ENCODE peak calls at places on chromosomes 2 and 18, in seven cellular contexts. T, Y, F, I, Q, N and J are unnamed samples.

GRCh38 chr2:239104800-239105199 is 256.9 kb downstream of the TWIST2 start:
- DNase-seq in I (no peak), Y (no peak), N (no peak), Q (no peak), T (no peak), F (no peak), J (no peak)

GRCh38 chr2:151063271-151063670 is 198.4 kb downstream of the RBM43 start:
- DNase-seq in Q (no peak), Y (no peak), F (peak; percentile 97), T (no peak), I (no peak), N (no peak), J (no peak)

GRCh38 chr2:75608684-75609333 is 37.8 kb upstream of the MRPL19 start:
- DNase-seq in I (peak; percentile 52), T (peak; percentile 82), N (peak; percentile 61), Q (peak; percentile 56), Y (peak; percentile 21), F (peak; percentile 73), J (peak; percentile 82)

GRCh38 chr18:24539866-24540604 is 79.6 kb downstream of the HRH4 start:
- DNase-seq in Y (no peak), F (no peak), I (no peak), Q (no peak), T (no peak), N (no peak), J (no peak)

GRCh38 chr2:129301431-129301913 is 678.0 kb upstream of the RAB6C start:
- DNase-seq in Q (no peak), I (no peak), Y (no peak), N (no peak), F (no peak), T (no peak), J (no peak)

GRCh38 chr2:54572636-54573531 is 116.8 kb downstream of the SPTBN1 start:
- DNase-seq in N (no peak), I (peak; percentile 51), T (no peak), F (no peak), Y (peak; percentile 35), Q (peak; percentile 56), J (no peak)

GRCh38 chr2:100852999-100853908 is 33.3 kb downstream of the NPAS2 start:
- DNase-seq in F (peak; percentile 10), Q (no peak), N (no peak), Y (no peak), T (no peak), I (no peak), J (peak; percentile 49)

GRCh38 chr2:157476915-157477709 is 33.2 kb upstream of the CYTIP start:
- DNase-seq in Y (no peak), Q (no peak), F (no peak), N (no peak), I (no peak), T (no peak), J (no peak)

GRCh38 chr2:182594286-182594685 is 121.8 kb upstream of the DNAJC10 start:
- DNase-seq in T (no peak), N (no peak), Y (no peak), Q (no peak), I (no peak), F (no peak), J (no peak)

GRCh38 chr2:3454802-3455201 is 64.5 kb downstream of the ADI1 start:
- DNase-seq in F (no peak), I (no peak), T (no peak), Q (no peak), N (no peak), Y (no peak), J (no peak)

GRCh38 chr2:170017848-170018492 is 160.0 kb upstream of the MYO3B start:
- DNase-seq in I (no peak), Q (no peak), Y (no peak), F (no peak), N (no peak), T (no peak), J (no peak)

GRCh38 chr2:177550264-177551200 is 158.0 kb downstream of the AGPS start:
- DNase-seq in Q (no peak), Y (no peak), I (no peak), F (no peak), N (no peak), T (no peak), J (no peak)

GRCh38 chr2:42675815-42676214 is 88.1 kb downstream of the OXER1 start:
- DNase-seq in Q (no peak), N (no peak), Y (no peak), F (no peak), I (no peak), T (no peak), J (no peak)

GRCh38 chr2:40421643-40422297 is 30.1 kb downstream of the SLC8A1 start:
- DNase-seq in T (no peak), Q (no peak), I (no peak), F (no peak), N (no peak), Y (no peak), J (no peak)

GRCh38 chr2:224395646-224396390 is 6.1 kb downstream of the FAM124B start:
- DNase-seq in T (no peak), N (no peak), Y (no peak), I (no peak), Q (no peak), F (no peak), J (no peak)

GRCh38 chr18:79353238-79353637 is 42.5 kb upstream of the NFATC1 start:
- DNase-seq in Y (no peak), T (no peak), F (peak; percentile 67), I (no peak), N (no peak), Q (no peak), J (peak; percentile 66)

GRCh38 chr2:132752421-132753206 is 82.6 kb upstream of the LYPD1 start:
- DNase-seq in F (no peak), I (no peak), Y (no peak), N (no peak), Q (no peak), T (no peak), J (peak; percentile 48)

GRCh38 chr2:128797092-128797491 is 478.4 kb upstream of the HS6ST1 start:
- DNase-seq in T (no peak), N (no peak), Q (no peak), I (no peak), F (peak; percentile 13), Y (no peak), J (no peak)

GRCh38 chr2:142822190-142822589 is 55.3 kb upstream of the KYNU start:
- DNase-seq in T (no peak), I (no peak), N (no peak), Q (no peak), Y (no peak), F (no peak), J (no peak)

GRCh38 chr2:142827170-142827569 is 50.3 kb upstream of the KYNU start:
- DNase-seq in T (peak; percentile 30), Y (no peak), I (no peak), Q (no peak), N (no peak), F (no peak), J (no peak)

GRCh38 chr2:142825861-142826260 is 51.6 kb upstream of the KYNU start:
- DNase-seq in Q (no peak), Y (no peak), I (no peak), N (no peak), F (no peak), T (no peak), J (no peak)

GRCh38 chr2:142819411-142819810 is 58.1 kb upstream of the KYNU start:
- DNase-seq in Q (no peak), T (no peak), N (no peak), I (no peak), Y (no peak), F (no peak), J (no peak)

GRCh38 chr2:142824756-142825155 is 52.7 kb upstream of the KYNU start:
- DNase-seq in Q (no peak), I (no peak), N (no peak), F (no peak), T (no peak), Y (no peak), J (no peak)
- H3K4me1 ChIP-seq in Q (no peaks in the 10 kb centered on the region), I (no peaks in the 10 kb centered on the region), N (no peaks in the 10 kb centered on the region), F (no peaks in the 10 kb centered on the region), T (no peaks in the 10 kb centered on the region), Y (no peaks in the 10 kb centered on the region), J (no peaks in the 10 kb centered on the region)

DNA sequence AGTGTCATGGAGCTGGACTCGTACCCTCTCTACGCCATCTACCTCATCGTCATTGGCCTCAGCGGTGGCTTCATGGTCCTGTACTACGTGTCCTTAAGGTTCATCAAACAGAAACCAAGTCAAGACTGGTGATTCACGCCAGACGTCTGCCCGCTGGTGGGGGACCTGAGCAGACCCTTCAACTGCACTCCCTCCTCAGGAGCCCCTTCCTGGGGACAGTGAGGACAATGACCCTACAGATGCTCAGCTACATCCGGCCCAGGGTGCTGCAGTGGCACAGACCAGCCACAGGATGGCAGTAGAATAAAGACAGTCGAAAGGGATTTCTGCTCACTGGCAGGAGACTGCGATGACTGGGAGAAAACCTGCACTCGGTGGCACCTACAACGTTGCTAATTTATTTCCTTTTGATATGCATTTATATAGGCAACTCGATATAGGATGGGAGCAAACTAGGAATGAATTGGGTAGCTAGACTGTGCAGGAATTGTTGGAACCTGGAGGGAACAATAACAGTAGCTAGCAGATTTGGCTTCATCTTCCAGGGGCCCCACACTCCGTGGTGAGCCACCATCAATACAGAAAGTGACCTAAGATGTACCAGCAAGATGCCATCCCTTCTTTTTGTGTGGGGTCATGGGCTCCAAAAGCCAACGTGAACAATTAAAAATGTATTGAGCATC is 39.2 kb downstream of the ABCG8 start:
- DNase-seq in F (peak; percentile 78), Y (peak; percentile 29), T (no peak), I (peak; percentile 62), Q (peak; percentile 68), N (peak; percentile 72), J (peak; percentile 86)
- H3K27ac ChIP-seq in F (no peak overlapping the region), Y (no peak overlapping the region), T (no peak overlapping the region), I (no peak overlapping the region), Q (no peak overlapping the region), N (no peak overlapping the region), J (no peak overlapping the region)

GRCh38 chr2:134133622-134134312 is 120.1 kb upstream of the MGAT5 start:
- DNase-seq in F (no peak), T (no peak), N (no peak), Q (no peak), I (no peak), Y (no peak), J (no peak)
- H3K4me1 ChIP-seq in F (peaks cover 6% of the 10 kb centered on the region), T (peaks cover 22% of the 10 kb centered on the region), N (no peaks in the 10 kb centered on the region), Q (peaks cover 30% of the 10 kb centered on the region), I (peaks cover 24% of the 10 kb centered on the region), Y (peaks cover 17% of the 10 kb centered on the region), J (peaks cover 3% of the 10 kb centered on the region)

GRCh38 chr18:49071365-49071764 is 120.6 kb upstream of the SMAD7 start:
- DNase-seq in T (no peak), Q (no peak), Y (no peak), F (no peak), N (no peak), I (no peak), J (no peak)
- H3K27ac ChIP-seq in T (no peak overlapping the region), Q (no peak overlapping the region), Y (no peak overlapping the region), F (no peak overlapping the region), N (no peak overlapping the region), I (no peak overlapping the region), J (no peak overlapping the region)

GRCh38 chr2:108621087-108621559 is 86.9 kb downstream of the LIMS1 start:
- DNase-seq in F (peak; percentile 95), T (peak; percentile 78), Y (peak; percentile 58), Q (peak; percentile 67), I (peak; percentile 74), N (no peak), J (no peak)
- H3K4me1 ChIP-seq in F (peaks cover 7% of the 10 kb centered on the region), T (peaks cover 33% of the 10 kb centered on the region), Y (peaks cover 85% of the 10 kb centered on the region), Q (peaks cover 64% of the 10 kb centered on the region), I (peaks cover 55% of the 10 kb centered on the region), N (peaks cover 16% of the 10 kb centered on the region), J (no peaks in the 10 kb centered on the region)

DNA sequence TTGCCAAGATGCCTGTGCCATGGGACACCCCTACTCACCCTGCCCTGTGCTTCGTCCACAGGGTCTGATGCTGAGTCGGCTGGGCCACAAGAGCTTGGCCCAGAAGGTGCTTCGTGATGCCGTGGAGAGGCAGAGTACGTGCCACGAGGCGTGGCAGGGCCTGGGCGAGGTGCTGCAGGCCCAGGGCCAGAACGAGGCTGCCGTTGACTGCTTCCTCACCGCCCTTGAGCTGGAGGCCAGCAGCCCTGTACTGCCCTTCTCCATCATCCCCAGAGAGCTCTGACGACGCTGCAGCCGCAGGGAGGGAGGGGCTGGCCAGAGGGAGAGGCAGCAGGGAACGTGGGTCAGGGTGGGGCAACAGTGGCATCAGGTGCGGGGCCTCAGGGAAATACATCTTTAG is 81.5 kb downstream of the STPG4 start:
- DNase-seq in I (no peak), Q (no peak), F (no peak), T (peak; percentile 67), N (no peak), Y (no peak), J (no peak)
- H3K27ac ChIP-seq in I (no peak overlapping the region), Q (no peak overlapping the region), F (no peak overlapping the region), T (no peak overlapping the region), N (peak overlapping the region; percentile 94), Y (no peak overlapping the region), J (no peak overlapping the region)